ENCODE peak calls at places on chromosomes 3 and 15, in five cellular contexts. N is SK-N-SH, U is MM.1S, E is fibroblast of lung, D is astrocyte. Q is an unnamed sample. For H3K79me2 and H3K27me3, the result is how much of the 10 kb centered on the place peaks cover.

GRCh38 chr3:110628650-110629301 is 442.8 kb upstream of the NECTIN3 start:
- DNase-seq in D (no peak), E (no peak), N (no peak), U (no peak), Q (no peak)

GRCh38 chr15:90703455-90703854 is 13.7 kb upstream of the BLM start:
- DNase-seq in D (no peak), U (no peak), N (no peak), E (no peak), Q (no peak)

GRCh38 chr15:88656760-88657221 is 18.0 kb downstream of the ISG20 start:
- DNase-seq in E (no peak), U (peak), N (no peak), D (no peak), Q (no peak)

GRCh38 chr3:188913084-188913483 is 258.7 kb upstream of the TPRG1 start:
- DNase-seq in E (no peak), U (no peak), D (no peak), N (no peak), Q (no peak)

GRCh38 chr15:67967871-67968423 is 86.2 kb upstream of the PIAS1 start:
- DNase-seq in U (no peak), D (peak), N (peak), E (peak), Q (peak)

GRCh38 chr3:147960791-147961190 is 551.6 kb downstream of the ZIC1 start:
- DNase-seq in D (no peak), N (no peak), U (no peak), E (no peak), Q (no peak)

GRCh38 chr3:161498259-161498921 is 1.8 kb downstream of the OTOL1 start:
- DNase-seq in D (no peak), U (no peak), E (no peak), N (no peak), Q (no peak)

GRCh38 chr15:22808240-22808639 is 21.8 kb downstream of the NIPA1 start:
- DNase-seq in E (no peak), U (no peak), D (no peak), N (no peak), Q (no peak)

GRCh38 chr15:42494998-42495360 is 455 bp upstream of the SNAP23 start:
- DNase-seq in E (peak), U (peak), N (peak), D (peak), Q (peak)

GRCh38 chr3:44080507-44080906 is 161.2 kb upstream of the TOPAZ1 start:
- DNase-seq in E (no peak), N (no peak), U (no peak), D (no peak), Q (no peak)

GRCh38 chr3:155581579-155581978 is 163.3 kb downstream of the PLCH1 start:
- DNase-seq in U (peak), E (no peak), D (no peak), N (no peak), Q (no peak)

GRCh38 chr15:81291916-81292424 is 32.0 kb downstream of the STARD5 start:
- DNase-seq in E (no peak), U (no peak), N (no peak), D (no peak), Q (no peak)

GRCh38 chr15:25171111-25171811 is 216.5 kb downstream of the SNRPN start:
- DNase-seq in D (no peak), N (no peak), U (no peak), E (no peak), Q (no peak)

GRCh38 chr3:15405448-15406050 is 21.8 kb downstream of the METTL6 start:
- DNase-seq in N (peak), E (peak), U (peak), D (peak), Q (peak)

GRCh38 chr15:51884517-51885236 is 55.2 kb downstream of the TMOD3 start:
- DNase-seq in D (peak), N (no peak), U (no peak), E (peak), Q (peak)

GRCh38 chr15:58179206-58179605 is 41.0 kb downstream of the AQP9 start:
- DNase-seq in E (peak), D (peak), U (no peak), N (no peak), Q (no peak)

GRCh38 chr3:147422934-147423599 is 13.9 kb downstream of the ZIC1 start:
- DNase-seq in N (peak), U (no peak), D (no peak), E (no peak), Q (peak)

GRCh38 chr3:81643721-81644120 is 117.7 kb downstream of the GBE1 start:
- DNase-seq in N (peak), E (peak), D (peak), U (no peak), Q (no peak)

GRCh38 chr3:183981990-183982658 is 35.6 kb downstream of the ABCC5 start:
- DNase-seq in N (no peak), E (no peak), D (no peak), U (no peak), Q (no peak)

GRCh38 chr3:51384145-51384729 is 854 bp upstream of the MANF start:
- DNase-seq in N (peak), D (no peak), U (no peak), E (peak), Q (peak)

GRCh38 chr15:62734706-62735105 is 307.8 kb upstream of the TPM1 start:
- DNase-seq in U (no peak), D (no peak), E (no peak), N (no peak), Q (no peak)

DNA sequence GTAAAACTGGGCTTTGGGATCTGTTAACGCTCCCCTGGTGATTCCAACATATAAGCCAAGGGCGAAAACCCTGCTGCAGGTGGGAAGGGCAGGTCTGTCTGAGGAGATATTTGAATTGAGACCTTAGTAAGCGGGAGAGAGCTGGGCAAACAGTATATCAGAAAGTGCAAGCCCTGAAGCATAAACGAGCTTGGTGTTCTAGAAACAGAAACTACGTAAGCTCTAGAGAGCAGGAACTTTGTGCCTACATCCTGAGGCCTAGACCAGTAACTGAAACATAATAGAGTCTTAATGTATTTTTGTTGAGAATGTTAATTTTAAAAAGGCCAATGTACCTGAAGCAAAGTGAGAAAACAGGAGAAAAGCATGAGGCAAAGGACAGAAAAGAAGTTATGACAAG is 62.9 kb upstream of the FSIP1 start:
- DNase-seq in D (no peak), U (peak), E (no peak), N (no peak), Q (no peak)
- H3K79me2 ChIP-seq in D (half or more), U (under half), E (half or more), N (half or more), Q (half or more)

DNA sequence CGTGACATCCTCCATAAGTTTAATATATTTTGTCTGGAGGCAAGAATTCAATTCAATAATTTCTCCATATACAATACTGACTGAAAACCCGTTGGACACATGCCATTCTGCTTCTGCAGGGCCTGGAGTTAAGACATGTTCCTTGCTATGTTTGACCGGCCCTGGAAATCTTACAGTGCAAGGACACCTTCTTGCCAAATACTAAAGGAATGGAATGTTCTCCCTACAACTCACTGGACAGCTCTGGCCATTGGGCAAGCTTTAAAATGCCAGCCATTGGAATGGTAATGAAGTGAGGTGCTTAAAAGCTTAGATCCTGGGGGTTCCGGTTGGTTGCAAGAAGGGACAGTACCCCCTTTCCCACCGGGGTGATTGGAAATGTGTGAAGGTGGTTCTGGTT is 329.8 kb upstream of the PROK2 start:
- DNase-seq in D (no peak), N (no peak), U (no peak), E (no peak), Q (no peak)
- H3K27me3 ChIP-seq in D (under half), N (under half), U (under half), E (under half), Q (under half)

DNA sequence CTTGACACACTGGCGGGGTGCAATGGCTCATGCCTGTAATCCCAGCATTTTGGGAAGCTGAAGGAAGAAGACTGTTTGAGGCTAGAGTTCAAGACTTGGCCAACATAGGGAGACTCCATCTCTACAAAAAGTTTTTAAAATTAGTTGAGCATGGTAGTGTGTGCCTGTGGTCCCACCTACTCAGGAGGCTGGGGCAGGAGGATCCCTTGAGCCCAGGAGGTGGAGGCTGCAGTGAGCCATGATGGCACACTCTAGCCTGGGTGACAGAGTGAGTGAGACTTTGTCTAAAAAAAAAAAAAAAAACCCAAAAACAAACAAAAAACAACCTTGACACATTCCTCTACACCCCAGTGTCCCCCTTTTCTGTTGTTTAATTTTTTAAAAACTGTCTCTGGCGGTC is 4.0 kb upstream of the ITPKA start:
- DNase-seq in E (no peak), N (no peak), D (no peak), U (no peak), Q (no peak)
- H2AFZ ChIP-seq in E (no peak), N (no peak), D (no peak), U (no peak), Q (no peak)

GRCh38 chr3:125326957-125327356 is 48.2 kb downstream of the ZNF148 start:
- DNase-seq in U (no peak), N (no peak), E (no peak), D (no peak), Q (no peak)
- H3K79me2 ChIP-seq in U (under half), N (half or more), E (under half), D (half or more), Q (half or more)

GRCh38 chr15:45134682-45135604 is 5.1 kb downstream of the DUOX1 start:
- DNase-seq in E (no peak), N (no peak), D (no peak), U (no peak), Q (peak)
- H3K27me3 ChIP-seq in E (under half), N (under half), D (under half), U (under half), Q (half or more)

GRCh38 chr3:9852528-9852927 is 8.7 kb upstream of the RPUSD3 start:
- DNase-seq in N (no peak), U (no peak), E (no peak), D (no peak), Q (no peak)

GRCh38 chr3:9859530-9860025 is 15.8 kb upstream of the RPUSD3 start:
- DNase-seq in D (no peak), U (no peak), E (no peak), N (no peak), Q (peak)

GRCh38 chr3:9861201-9861600 is 17.4 kb upstream of the RPUSD3 start:
- DNase-seq in D (no peak), U (no peak), E (no peak), N (no peak), Q (peak)

DNA sequence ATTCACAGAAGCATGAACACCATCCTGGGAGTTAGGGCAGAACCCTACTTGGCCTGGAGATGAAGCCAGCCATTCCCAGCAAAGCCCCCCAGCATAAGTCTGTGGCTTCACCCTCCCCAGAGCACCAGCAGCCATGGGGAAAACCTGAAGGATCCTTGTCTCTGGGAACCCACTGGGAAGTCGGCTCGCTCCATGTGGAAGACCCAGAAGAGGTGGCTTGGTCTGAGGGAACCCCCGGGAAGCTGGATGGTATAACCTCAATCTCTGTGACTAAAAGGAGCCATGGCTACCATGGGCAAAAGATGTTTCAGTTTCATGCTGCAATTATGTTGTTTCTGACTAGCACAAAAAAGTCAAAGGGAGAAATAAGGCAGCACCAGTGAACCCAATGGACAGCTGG is 11.8 kb upstream of the RPUSD3 start:
- DNase-seq in N (no peak), E (no peak), U (no peak), D (no peak), Q (peak)
- H2AFZ ChIP-seq in N (no peak), E (no peak), U (no peak), D (no peak), Q (no peak)

GRCh38 chr15:60565407-60565806 is 86.5 kb upstream of the ICE2 start:
- DNase-seq in U (no peak), D (no peak), E (no peak), N (peak), Q (no peak)
- H3K79me2 ChIP-seq in U (under half), D (under half), E (under half), N (under half), Q (under half)

Q was measured in osteoblast.